ENCODE peak calls at places on chromosomes 2 and 18, in six cellular contexts. O is AG09309, N is BJ, H is transverse colon, L is A549, E is MCF 10A. D is an unnamed sample.
A peak's percentile ranks its signal among the peaks of the same experiment; 100 is the strongest.

GRCh38 chr2:33395660-33396249 is 80.7 kb upstream of the RASGRP3 start:
- DNase-seq in E (peak; percentile 72), L (peak; percentile 78), H (peak; percentile 57), O (no peak), N (no peak), D (peak; percentile 58)

GRCh38 chr2:172914277-172915003 is 161.2 kb upstream of the MAP3K20 start:
- DNase-seq in O (no peak), L (no peak), E (no peak), N (no peak), H (no peak), D (peak; percentile 15)

GRCh38 chr2:120269076-120269744 is 16.6 kb downstream of the RALB start:
- DNase-seq in L (no peak), H (no peak), O (no peak), N (no peak), E (no peak), D (no peak)

GRCh38 chr2:240457223-240458043 is 22.0 kb downstream of the GPC1 start:
- DNase-seq in E (no peak), O (no peak), N (no peak), H (no peak), L (no peak), D (no peak)

GRCh38 chr2:156892449-156893335 is 364.8 kb upstream of the GALNT5 start:
- DNase-seq in O (no peak), L (peak; percentile 64), N (no peak), H (no peak), E (peak; percentile 80), D (peak; percentile 95)

GRCh38 chr2:215870986-215871385 is 142.4 kb downstream of the MREG start:
- DNase-seq in L (peak; percentile 37), H (no peak), E (peak; percentile 34), O (no peak), N (no peak), D (no peak)

GRCh38 chr2:48566582-48566981 is 36.6 kb downstream of the STON1 start:
- DNase-seq in H (no peak), E (no peak), N (no peak), L (peak; percentile 47), O (no peak), D (peak; percentile 10)

GRCh38 chr2:29000481-29000880 is 19.4 kb downstream of the TOGARAM2 start:
- DNase-seq in N (no peak), L (no peak), H (peak; percentile 56), E (no peak), O (no peak), D (peak; percentile 53)

GRCh38 chr2:1010373-1011017 is 59.8 kb downstream of the SNTG2 start:
- DNase-seq in N (no peak), E (no peak), L (no peak), O (no peak), H (no peak), D (no peak)

GRCh38 chr18:13613591-13614317 is 112.6 kb downstream of the FAM210A start:
- DNase-seq in H (no peak), O (no peak), N (no peak), L (no peak), E (no peak), D (no peak)

GRCh38 chr2:119463136-119463535 is 31.5 kb downstream of the TMEM37 start:
- DNase-seq in O (no peak), L (no peak), N (no peak), H (no peak), E (no peak), D (no peak)

GRCh38 chr18:10290244-10291240 is 163.9 kb upstream of the APCDD1 start:
- DNase-seq in O (peak; percentile 64), E (no peak), L (no peak), H (no peak), N (peak; percentile 55), D (no peak)

GRCh38 chr2:239955086-239955988 is 69.8 kb downstream of the NDUFA10 start:
- DNase-seq in O (no peak), L (no peak), N (no peak), E (no peak), H (no peak), D (no peak)

GRCh38 chr2:26786207-26787023 is 559 bp downstream of the CENPA start:
- DNase-seq in L (no peak), E (peak; percentile 21), N (no peak), H (no peak), O (no peak), D (no peak)

GRCh38 chr2:83596592-83597339 is 862.3 kb downstream of the SUCLG1 start:
- DNase-seq in N (no peak), L (no peak), H (no peak), O (peak; percentile 42), E (no peak), D (no peak)

GRCh38 chr2:118881490-118882129 is 34.2 kb upstream of the EN1 start:
- DNase-seq in E (peak; percentile 75), L (peak; percentile 55), H (peak; percentile 65), N (no peak), O (no peak), D (peak; percentile 83)

GRCh38 chr18:78735131-78736014 is 244.2 kb upstream of the SALL3 start:
- DNase-seq in L (no peak), E (no peak), O (no peak), N (no peak), H (no peak), D (no peak)

GRCh38 chr2:29033172-29033571 is 41.2 kb downstream of the PCARE start:
- DNase-seq in H (no peak), L (peak; percentile 84), N (no peak), E (peak; percentile 57), O (peak; percentile 10), D (peak; percentile 55)

GRCh38 chr2:217797661-217798069 is 205.1 kb downstream of the TNS1 start:
- DNase-seq in E (peak; percentile 52), H (no peak), O (no peak), L (no peak), N (no peak), D (peak; percentile 84)

GRCh38 chr2:240972636-240973521 is 25.5 kb upstream of the SNED1 start:
- DNase-seq in H (no peak), O (peak; percentile 52), E (peak; percentile 65), N (peak; percentile 26), L (no peak), D (no peak)

GRCh38 chr2:24429711-24430110 is 61.3 kb upstream of the NCOA1 start:
- DNase-seq in L (no peak), O (no peak), E (no peak), N (no peak), H (no peak), D (peak; percentile 41)

GRCh38 chr2:208406474-208407451 is at the start of gene PTH2R:
- DNase-seq in O (no peak), H (no peak), E (no peak), L (no peak), N (no peak), D (peak; percentile 11)

DNA sequence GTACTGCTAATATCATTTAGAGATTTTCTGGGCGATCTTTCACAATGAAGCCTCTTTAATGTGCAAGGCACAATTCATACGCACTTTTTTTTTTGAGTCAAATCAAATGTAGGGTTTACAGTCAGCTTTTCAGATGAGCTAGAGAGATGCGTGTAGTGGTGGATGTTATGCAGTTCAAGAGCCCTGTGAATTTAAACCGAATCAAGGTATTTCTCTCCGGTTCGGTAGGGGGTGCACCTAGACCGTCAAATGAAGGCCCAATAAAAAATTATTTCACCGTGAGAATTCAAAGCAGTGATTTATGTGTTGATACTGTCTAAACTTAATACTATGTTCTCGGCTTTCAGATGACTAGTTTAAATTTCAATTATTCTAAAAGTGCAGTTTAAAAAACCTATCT is 1.1 kb downstream of the PTH2R start:
- DNase-seq in H (no peak), N (no peak), O (no peak), E (no peak), L (peak; percentile 48), D (peak; percentile 47)
- TF ChIP-seq CTCF in H (no peak), N (peak; percentile 2), O (peak; percentile 18), E (peak; percentile 27), L (peak; percentile 62), D (peak; percentile 42)

GRCh38 chr18:46756559-46757201 is at the start of gene ST8SIA5:
- DNase-seq in H (no peak), O (no peak), E (no peak), L (no peak), N (no peak), D (no peak)

GRCh38 chr18:46754188-46754587 is 2.7 kb downstream of the ST8SIA5 start:
- DNase-seq in E (no peak), O (no peak), N (no peak), H (no peak), L (no peak), D (no peak)

GRCh38 chr18:46755315-46756171 is 1.3 kb downstream of the ST8SIA5 start:
- DNase-seq in H (no peak), O (no peak), L (no peak), E (no peak), N (no peak), D (no peak)

GRCh38 chr18:46756172-46756558 is 688 bp downstream of the ST8SIA5 start:
- DNase-seq in L (no peak), N (no peak), O (no peak), E (no peak), H (no peak), D (no peak)

DNA sequence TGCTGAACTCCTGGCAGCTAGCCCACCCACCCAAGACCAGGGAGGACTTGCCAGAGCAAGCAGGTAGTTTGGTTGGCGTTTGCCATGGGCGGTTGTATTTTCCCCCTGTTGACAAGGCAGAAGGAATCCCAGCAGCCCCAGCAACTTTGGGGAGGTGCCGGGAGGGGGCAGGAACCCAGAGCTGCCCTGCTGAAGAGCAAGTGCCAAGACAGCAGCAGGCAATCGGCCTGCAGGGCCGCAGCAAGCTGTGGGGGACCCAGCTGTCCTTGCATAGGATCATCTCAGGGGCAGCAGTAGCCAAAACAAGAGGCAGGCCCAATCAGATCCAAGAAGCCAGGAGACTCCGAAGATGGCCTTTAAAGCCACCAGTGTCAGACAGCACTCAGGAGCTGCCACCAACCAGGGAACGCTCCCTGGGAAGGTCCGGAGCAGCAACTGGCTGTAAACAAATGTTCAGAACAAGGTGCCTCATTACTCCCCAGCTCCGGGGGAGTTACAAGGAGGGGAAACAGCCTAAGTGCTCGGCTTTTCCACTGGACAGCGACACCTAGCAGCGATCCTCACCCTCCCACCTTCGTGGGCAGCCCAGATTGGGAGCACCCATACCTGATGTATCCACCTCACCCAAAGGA is 2.1 kb downstream of the ST8SIA5 start:
- DNase-seq in N (no peak), E (no peak), O (no peak), H (no peak), L (no peak), D (no peak)
- TF ChIP-seq CTCF in N (no peak), E (no peak), O (no peak), H (no peak), L (no peak), D (no peak)

DNA sequence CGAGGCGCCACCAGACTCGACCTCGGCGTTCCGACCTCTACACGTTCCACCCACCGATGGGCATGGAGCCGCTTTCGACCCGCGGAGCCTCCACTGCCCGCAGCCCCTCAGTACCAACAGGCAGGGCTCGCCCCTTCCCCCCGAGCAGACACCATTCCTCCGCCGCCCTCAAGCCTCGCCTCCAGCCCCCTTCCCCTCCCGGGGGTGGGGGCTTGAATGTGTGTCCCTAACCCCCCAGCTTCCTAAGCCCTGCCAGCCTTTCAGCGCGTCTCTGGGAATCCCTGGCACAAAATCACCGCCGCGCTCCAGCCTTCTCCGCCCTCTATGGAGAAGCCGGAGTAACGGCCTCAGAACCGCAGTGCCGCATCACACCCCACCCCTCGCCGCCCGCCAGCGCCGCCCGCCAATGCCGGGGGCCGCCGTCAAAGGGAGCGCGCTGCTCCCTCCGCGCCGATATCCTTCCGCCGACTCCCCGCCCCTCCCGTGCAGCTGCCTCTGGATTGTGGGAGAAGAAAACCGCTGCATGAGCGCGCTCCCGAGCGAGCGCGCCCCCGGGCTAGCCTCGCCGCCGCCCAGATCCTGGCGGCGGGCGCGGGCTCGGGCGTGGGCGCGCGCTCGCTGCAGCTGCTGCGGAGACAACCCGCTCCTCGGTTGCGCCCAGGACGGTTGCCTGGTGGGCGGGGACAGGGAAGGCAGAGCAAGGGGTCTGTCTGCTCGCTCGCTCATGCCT is at the start of gene CCDC88A:
- DNase-seq in O (peak; percentile 96), L (peak; percentile 99), H (peak; percentile 93), E (peak; percentile 95), N (peak; percentile 73), D (peak; percentile 99)
- TF ChIP-seq CTCF in O (peak; percentile 14), L (no peak), H (no peak), E (no peak), N (peak; percentile 39), D (no peak)

GRCh38 chr2:161988589-161988988 is 85.4 kb downstream of the DPP4 start:
- DNase-seq in O (no peak), E (no peak), L (no peak), H (no peak), N (no peak), D (peak; percentile 42)
- TF ChIP-seq CTCF in O (no peak), E (peak; percentile 17), L (no peak), H (no peak), N (no peak), D (peak; percentile 10)

D was measured in epithelial cell of esophagus.